ENCODE peak calls at places on chromosome X, in five cellular contexts. One of them, this sample, is unnamed. For H3K27me3, the result is how much of the 10 kb centered on the place peaks cover.

GRCh38 chrX:46812445-46812844 is 24.4 kb upstream of the RP2 start:
- DNase-seq in brain microvascular endothelial cell: no peak
- DNase-seq in heart right ventricle: no peak
- DNase-seq in ascending aorta: no peak
- DNase-seq in tibial artery: no peak
- DNase-seq in this sample: no peak

GRCh38 chrX:109345866-109346265 is 136.0 kb downstream of the GUCY2F start:
- DNase-seq in brain microvascular endothelial cell: no peak
- DNase-seq in heart right ventricle: no peak
- DNase-seq in ascending aorta: no peak
- DNase-seq in tibial artery: no peak
- DNase-seq in this sample: no peak

GRCh38 chrX:119488749-119489148 is 20.5 kb downstream of the SLC25A5 start:
- DNase-seq in brain microvascular endothelial cell: peak
- DNase-seq in heart right ventricle: no peak
- DNase-seq in ascending aorta: peak
- DNase-seq in tibial artery: no peak
- DNase-seq in this sample: no peak

GRCh38 chrX:113868169-113868568 is 715.7 kb upstream of the HTR2C start:
- DNase-seq in brain microvascular endothelial cell: no peak
- DNase-seq in heart right ventricle: no peak
- DNase-seq in ascending aorta: no peak
- DNase-seq in tibial artery: no peak
- DNase-seq in this sample: no peak

GRCh38 chrX:11758400-11759171 is 549 bp downstream of the MSL3 start:
- DNase-seq in brain microvascular endothelial cell: peak
- DNase-seq in heart right ventricle: peak
- DNase-seq in ascending aorta: peak
- DNase-seq in tibial artery: peak
- DNase-seq in this sample: peak

GRCh38 chrX:57367649-57368048 is 81.1 kb downstream of the FAAH2 start:
- DNase-seq in brain microvascular endothelial cell: no peak
- DNase-seq in heart right ventricle: no peak
- DNase-seq in ascending aorta: no peak
- DNase-seq in tibial artery: no peak
- DNase-seq in this sample: no peak

GRCh38 chrX:13478740-13479451 is 90.5 kb upstream of the EGFL6 start:
- DNase-seq in brain microvascular endothelial cell: no peak
- DNase-seq in heart right ventricle: no peak
- DNase-seq in ascending aorta: peak
- DNase-seq in tibial artery: peak
- DNase-seq in this sample: no peak

GRCh38 chrX:11319689-11320302 is 26.6 kb downstream of the AMELX start:
- DNase-seq in brain microvascular endothelial cell: no peak
- DNase-seq in heart right ventricle: no peak
- DNase-seq in ascending aorta: no peak
- DNase-seq in tibial artery: no peak
- DNase-seq in this sample: no peak

GRCh38 chrX:97429101-97429500 is 545.4 kb downstream of the RPA4 start:
- DNase-seq in brain microvascular endothelial cell: no peak
- DNase-seq in heart right ventricle: no peak
- DNase-seq in ascending aorta: no peak
- DNase-seq in tibial artery: no peak
- DNase-seq in this sample: no peak

GRCh38 chrX:27680726-27681125 is 90.6 kb downstream of the DCAF8L2 start:
- DNase-seq in brain microvascular endothelial cell: peak
- DNase-seq in heart right ventricle: no peak
- DNase-seq in ascending aorta: no peak
- DNase-seq in tibial artery: no peak
- DNase-seq in this sample: peak

GRCh38 chrX:87525771-87526229 is 8.2 kb downstream of the KLHL4 start:
- DNase-seq in brain microvascular endothelial cell: peak
- DNase-seq in heart right ventricle: no peak
- DNase-seq in ascending aorta: no peak
- DNase-seq in tibial artery: no peak
- DNase-seq in this sample: no peak

GRCh38 chrX:129747533-129747932 is 8.8 kb downstream of the XPNPEP2 start:
- DNase-seq in brain microvascular endothelial cell: no peak
- DNase-seq in heart right ventricle: no peak
- DNase-seq in ascending aorta: no peak
- DNase-seq in tibial artery: no peak
- DNase-seq in this sample: no peak

GRCh38 chrX:132590350-132591026 is 101.7 kb upstream of the MBNL3 start:
- DNase-seq in brain microvascular endothelial cell: no peak
- DNase-seq in heart right ventricle: no peak
- DNase-seq in ascending aorta: no peak
- DNase-seq in tibial artery: no peak
- DNase-seq in this sample: no peak

GRCh38 chrX:132591719-132592275 is 103.0 kb upstream of the MBNL3 start:
- DNase-seq in brain microvascular endothelial cell: no peak
- DNase-seq in heart right ventricle: no peak
- DNase-seq in ascending aorta: no peak
- DNase-seq in tibial artery: no peak
- DNase-seq in this sample: no peak

GRCh38 chrX:132594129-132594528 is 105.3 kb upstream of the MBNL3 start:
- DNase-seq in brain microvascular endothelial cell: no peak
- DNase-seq in heart right ventricle: no peak
- DNase-seq in ascending aorta: no peak
- DNase-seq in tibial artery: no peak
- DNase-seq in this sample: no peak

GRCh38 chrX:132592880-132593279 is 104.0 kb upstream of the MBNL3 start:
- DNase-seq in brain microvascular endothelial cell: peak
- DNase-seq in heart right ventricle: no peak
- DNase-seq in ascending aorta: no peak
- DNase-seq in tibial artery: no peak
- DNase-seq in this sample: no peak
- TF ChIP-seq CTCF in brain microvascular endothelial cell: peak
- TF ChIP-seq CTCF in heart right ventricle: peak
- TF ChIP-seq CTCF in ascending aorta: no peak
- TF ChIP-seq CTCF in tibial artery: no peak
- TF ChIP-seq CTCF in this sample: no peak

DNA sequence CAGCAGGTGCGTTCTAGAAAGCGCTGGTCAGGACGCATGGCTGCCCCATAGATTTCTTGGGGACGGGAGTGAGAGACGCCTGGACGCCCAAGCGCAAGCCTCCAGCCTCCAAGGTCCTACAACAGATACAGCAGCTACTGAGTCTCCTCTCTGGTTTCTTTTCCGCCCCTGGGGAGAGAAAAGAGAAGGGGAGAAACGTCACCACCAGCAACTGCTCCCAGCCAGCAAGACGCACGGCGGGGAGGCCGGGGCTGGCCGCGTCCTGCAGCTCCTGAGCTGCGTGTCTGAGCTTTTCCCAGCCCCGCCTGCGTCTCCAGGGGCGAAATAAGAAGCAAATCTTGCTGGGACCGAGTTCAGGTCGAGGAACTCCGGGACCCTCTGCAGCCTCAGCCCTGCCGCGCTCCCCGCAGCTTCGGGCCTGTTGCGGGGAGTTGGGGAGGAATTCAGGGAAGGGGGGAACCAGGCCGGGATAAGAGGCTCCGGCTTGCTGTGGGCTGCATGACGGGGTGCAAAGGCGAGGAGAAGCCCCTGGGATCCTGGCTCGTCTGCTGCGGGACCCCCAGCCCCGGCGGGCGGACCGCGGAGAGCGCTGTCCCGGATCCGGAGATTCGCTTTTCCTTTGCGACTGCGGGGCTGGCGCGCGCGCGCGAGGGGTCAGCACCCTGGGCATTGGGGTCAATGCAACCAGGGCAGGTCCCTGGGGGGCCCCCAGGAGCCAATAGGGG is 6.8 kb upstream of the SHOX start:
- DNase-seq in brain microvascular endothelial cell: no peak
- DNase-seq in heart right ventricle: no peak
- DNase-seq in ascending aorta: no peak
- DNase-seq in tibial artery: no peak
- DNase-seq in this sample: no peak
- H3K27me3 ChIP-seq in brain microvascular endothelial cell: under half
- H3K27me3 ChIP-seq in heart right ventricle: half or more
- H3K27me3 ChIP-seq in ascending aorta: under half
- H3K27me3 ChIP-seq in tibial artery: under half
- H3K27me3 ChIP-seq in this sample: under half

GRCh38 chrX:68942797-68943196 is 114.0 kb downstream of the EFNB1 start:
- DNase-seq in brain microvascular endothelial cell: no peak
- DNase-seq in heart right ventricle: no peak
- DNase-seq in ascending aorta: no peak
- DNase-seq in tibial artery: no peak
- DNase-seq in this sample: no peak

GRCh38 chrX:68940601-68941000 is 111.8 kb downstream of the EFNB1 start:
- DNase-seq in brain microvascular endothelial cell: no peak
- DNase-seq in heart right ventricle: no peak
- DNase-seq in ascending aorta: no peak
- DNase-seq in tibial artery: no peak
- DNase-seq in this sample: no peak

GRCh38 chrX:68944211-68944610 is 115.4 kb downstream of the EFNB1 start:
- DNase-seq in brain microvascular endothelial cell: no peak
- DNase-seq in heart right ventricle: no peak
- DNase-seq in ascending aorta: peak
- DNase-seq in tibial artery: no peak
- DNase-seq in this sample: no peak

GRCh38 chrX:68941385-68941952 is 112.6 kb downstream of the EFNB1 start:
- DNase-seq in brain microvascular endothelial cell: no peak
- DNase-seq in heart right ventricle: no peak
- DNase-seq in ascending aorta: peak
- DNase-seq in tibial artery: no peak
- DNase-seq in this sample: no peak

DNA sequence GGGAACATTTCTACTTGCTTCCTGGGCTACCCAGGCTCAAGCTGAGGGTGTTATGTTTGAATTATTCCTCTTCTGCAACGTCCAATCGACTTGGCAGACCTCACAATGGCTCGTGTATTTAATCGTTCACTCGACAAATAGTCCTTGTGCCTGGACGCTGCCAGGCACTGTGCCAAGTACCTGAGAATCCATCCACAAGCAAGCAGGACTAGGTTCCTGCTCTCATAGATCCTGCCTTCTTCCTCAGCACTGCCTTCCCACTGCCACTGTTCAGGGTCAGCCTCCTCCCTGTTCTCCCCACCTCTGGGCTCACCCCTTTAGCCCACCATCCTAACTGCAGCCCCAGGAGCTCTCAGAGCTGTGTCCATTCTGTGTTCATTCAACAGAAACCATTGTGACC is 113.3 kb downstream of the EFNB1 start:
- DNase-seq in brain microvascular endothelial cell: no peak
- DNase-seq in heart right ventricle: no peak
- DNase-seq in ascending aorta: peak
- DNase-seq in tibial artery: no peak
- DNase-seq in this sample: no peak
- H3K4me3 ChIP-seq in brain microvascular endothelial cell: no peak
- H3K4me3 ChIP-seq in heart right ventricle: no peak
- H3K4me3 ChIP-seq in ascending aorta: no peak
- H3K4me3 ChIP-seq in tibial artery: no peak
- H3K4me3 ChIP-seq in this sample: no peak

GRCh38 chrX:103347682-103348397 is 8.5 kb upstream of the TCEAL9 start:
- DNase-seq in brain microvascular endothelial cell: no peak
- DNase-seq in heart right ventricle: no peak
- DNase-seq in ascending aorta: no peak
- DNase-seq in tibial artery: no peak
- DNase-seq in this sample: no peak

GRCh38 chrX:103344606-103345005 is 11.7 kb upstream of the TCEAL9 start:
- DNase-seq in brain microvascular endothelial cell: no peak
- DNase-seq in heart right ventricle: no peak
- DNase-seq in ascending aorta: no peak
- DNase-seq in tibial artery: no peak
- DNase-seq in this sample: no peak

GRCh38 chrX:103338663-103339062 is 8.6 kb downstream of the TCEAL7 start:
- DNase-seq in brain microvascular endothelial cell: no peak
- DNase-seq in heart right ventricle: no peak
- DNase-seq in ascending aorta: no peak
- DNase-seq in tibial artery: no peak
- DNase-seq in this sample: no peak

GRCh38 chrX:103343105-103343504 is 13.1 kb downstream of the TCEAL7 start:
- DNase-seq in brain microvascular endothelial cell: peak
- DNase-seq in heart right ventricle: no peak
- DNase-seq in ascending aorta: no peak
- DNase-seq in tibial artery: no peak
- DNase-seq in this sample: no peak
- TF ChIP-seq CTCF in brain microvascular endothelial cell: peak
- TF ChIP-seq CTCF in heart right ventricle: peak
- TF ChIP-seq CTCF in ascending aorta: peak
- TF ChIP-seq CTCF in tibial artery: peak
- TF ChIP-seq CTCF in this sample: peak

GRCh38 chrX:103400931-103401330 is 24.6 kb downstream of the BEX3 start:
- DNase-seq in brain microvascular endothelial cell: no peak
- DNase-seq in heart right ventricle: no peak
- DNase-seq in ascending aorta: no peak
- DNase-seq in tibial artery: no peak
- DNase-seq in this sample: no peak
- H3K27me3 ChIP-seq in brain microvascular endothelial cell: under half
- H3K27me3 ChIP-seq in heart right ventricle: under half
- H3K27me3 ChIP-seq in ascending aorta: under half
- H3K27me3 ChIP-seq in tibial artery: under half
- H3K27me3 ChIP-seq in this sample: under half

DNA sequence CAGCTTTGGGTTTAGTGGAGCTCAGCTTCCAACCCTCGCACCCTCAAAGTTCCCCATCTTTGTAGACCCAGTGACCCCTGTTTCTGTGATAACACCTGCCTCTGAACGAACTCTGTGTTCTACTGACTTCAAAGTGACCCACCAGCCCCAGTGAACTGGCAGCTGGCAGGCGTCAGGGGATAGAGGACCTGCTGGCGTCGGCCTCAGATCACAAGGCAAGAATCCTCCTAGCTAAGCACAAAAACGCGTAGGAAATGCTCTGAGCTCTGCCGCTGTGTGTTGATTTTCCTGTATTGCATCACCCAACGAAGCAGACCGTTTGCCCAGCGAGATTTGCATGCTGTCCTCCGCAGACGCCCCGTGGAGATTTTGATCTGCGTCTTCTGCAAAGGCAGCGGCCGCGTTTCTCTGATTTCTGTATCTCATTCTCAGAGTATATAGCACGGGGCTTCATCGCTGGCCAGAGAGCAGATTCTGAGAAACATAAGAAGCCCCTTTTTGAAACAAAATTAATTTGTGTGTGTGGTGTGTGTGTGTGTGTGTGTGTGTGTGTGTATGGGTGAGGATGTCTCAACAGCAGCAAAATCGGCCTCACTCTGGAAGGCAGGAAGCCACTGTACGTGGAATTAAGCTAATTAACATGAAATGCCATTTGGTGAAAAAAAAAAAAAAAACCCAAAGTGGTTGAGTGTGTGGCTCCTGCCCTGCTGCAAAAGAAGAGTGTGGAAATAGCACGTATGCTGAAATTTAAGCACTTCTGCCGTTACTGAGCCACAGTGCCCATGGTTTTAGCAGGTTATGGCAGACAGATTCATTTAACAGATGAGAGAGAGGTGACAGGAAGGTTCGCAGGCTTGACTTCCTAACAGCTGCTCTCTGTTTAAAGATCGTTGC is 29.2 kb upstream of the ASMTL start:
- DNase-seq in brain microvascular endothelial cell: peak
- DNase-seq in heart right ventricle: peak
- DNase-seq in ascending aorta: peak
- DNase-seq in tibial artery: peak
- DNase-seq in this sample: peak
- H3K4me3 ChIP-seq in brain microvascular endothelial cell: no peak
- H3K4me3 ChIP-seq in heart right ventricle: no peak
- H3K4me3 ChIP-seq in ascending aorta: no peak
- H3K4me3 ChIP-seq in tibial artery: no peak
- H3K4me3 ChIP-seq in this sample: no peak

This sample was measured in AG04450.